ENCODE peak calls at places on chromosome 11, in six cellular contexts. R is HepG2, I is endothelial cell of umbilical vein, Q is NB4, N is GM12878, E is K562. L is an unnamed sample.

GRCh38 chr11:57936050-57936418 is 87.6 kb upstream of the OR9Q1 start:
- DNase-seq in R (peak), I (peak), Q (no peak), N (no peak), E (no peak), L (peak)

GRCh38 chr11:13090228-13090708 is 81.2 kb downstream of the RASSF10 start:
- DNase-seq in R (no peak), I (no peak), Q (peak), N (no peak), E (peak), L (no peak)

GRCh38 chr11:83287631-83288030 is 1.5 kb upstream of the CCDC90B start:
- DNase-seq in R (no peak), I (no peak), Q (no peak), N (no peak), E (no peak), L (no peak)

GRCh38 chr11:60739114-60739513 is 14.6 kb downstream of the MS4A18 start:
- DNase-seq in R (no peak), I (no peak), Q (no peak), N (no peak), E (peak), L (no peak)

GRCh38 chr11:4040461-4040860 is 54.1 kb upstream of the RRM1 start:
- DNase-seq in R (no peak), I (no peak), Q (no peak), N (no peak), E (no peak), L (no peak)

GRCh38 chr11:126484266-126484665 is 128.8 kb downstream of the ST3GAL4 start:
- DNase-seq in R (peak), I (no peak), Q (peak), N (no peak), E (no peak), L (peak)

GRCh38 chr11:120208012-120208441 is 2.8 kb upstream of the OAF start:
- DNase-seq in R (peak), I (peak), Q (peak), N (no peak), E (no peak), L (no peak)

GRCh38 chr11:88799749-88800500 is 265.9 kb downstream of the GRM5 start:
- DNase-seq in R (no peak), I (no peak), Q (no peak), N (no peak), E (no peak), L (no peak)

GRCh38 chr11:27471067-27471587 is 1.5 kb downstream of the LGR4 start:
- DNase-seq in R (peak), I (no peak), Q (peak), N (no peak), E (no peak), L (no peak)

GRCh38 chr11:66546368-66546965 is at the start of gene ACTN3:
- DNase-seq in R (peak), I (no peak), Q (no peak), N (no peak), E (peak), L (no peak)

GRCh38 chr11:124893781-124894401 is 3.8 kb downstream of the ROBO4 start:
- DNase-seq in R (no peak), I (no peak), Q (no peak), N (no peak), E (no peak), L (no peak)

GRCh38 chr11:72451836-72452376 is 17.6 kb upstream of the CLPB start:
- DNase-seq in R (no peak), I (no peak), Q (no peak), N (no peak), E (no peak), L (no peak)

GRCh38 chr11:107043242-107043991 is 25.1 kb upstream of the GUCY1A2 start:
- DNase-seq in R (no peak), I (no peak), Q (peak), N (peak), E (no peak), L (no peak)

GRCh38 chr11:107042748-107043147 is 24.5 kb upstream of the GUCY1A2 start:
- DNase-seq in R (no peak), I (no peak), Q (peak), N (no peak), E (no peak), L (no peak)

GRCh38 chr11:107044503-107044902 is 26.2 kb upstream of the GUCY1A2 start:
- DNase-seq in R (no peak), I (no peak), Q (peak), N (no peak), E (no peak), L (no peak)

GRCh38 chr11:107040447-107041444 is 22.5 kb upstream of the GUCY1A2 start:
- DNase-seq in R (no peak), I (no peak), Q (peak), N (peak), E (no peak), L (no peak)
- TF ChIP-seq MYC in R (no peak), I (no peak), Q (no peak), N (no peak), E (no peak), L (no peak)

GRCh38 chr11:34316347-34317037 is 41.3 kb downstream of the ABTB2 start:
- DNase-seq in R (no peak), I (no peak), Q (peak), N (no peak), E (no peak), L (no peak)
- TF ChIP-seq MYC in R (no peak), I (no peak), Q (no peak), N (no peak), E (no peak), L (no peak)

GRCh38 chr11:7689239-7689638 is 15.9 kb upstream of the CYB5R2 start:
- DNase-seq in R (no peak), I (no peak), Q (no peak), N (no peak), E (no peak), L (no peak)

GRCh38 chr11:7687386-7687785 is 14.1 kb upstream of the CYB5R2 start:
- DNase-seq in R (no peak), I (no peak), Q (no peak), N (no peak), E (no peak), L (no peak)

GRCh38 chr11:7686761-7687160 is 13.5 kb upstream of the CYB5R2 start:
- DNase-seq in R (no peak), I (no peak), Q (no peak), N (no peak), E (no peak), L (no peak)

GRCh38 chr11:7690648-7691047 is 15.6 kb downstream of the OVCH2 start:
- DNase-seq in R (no peak), I (no peak), Q (no peak), N (no peak), E (no peak), L (no peak)

DNA sequence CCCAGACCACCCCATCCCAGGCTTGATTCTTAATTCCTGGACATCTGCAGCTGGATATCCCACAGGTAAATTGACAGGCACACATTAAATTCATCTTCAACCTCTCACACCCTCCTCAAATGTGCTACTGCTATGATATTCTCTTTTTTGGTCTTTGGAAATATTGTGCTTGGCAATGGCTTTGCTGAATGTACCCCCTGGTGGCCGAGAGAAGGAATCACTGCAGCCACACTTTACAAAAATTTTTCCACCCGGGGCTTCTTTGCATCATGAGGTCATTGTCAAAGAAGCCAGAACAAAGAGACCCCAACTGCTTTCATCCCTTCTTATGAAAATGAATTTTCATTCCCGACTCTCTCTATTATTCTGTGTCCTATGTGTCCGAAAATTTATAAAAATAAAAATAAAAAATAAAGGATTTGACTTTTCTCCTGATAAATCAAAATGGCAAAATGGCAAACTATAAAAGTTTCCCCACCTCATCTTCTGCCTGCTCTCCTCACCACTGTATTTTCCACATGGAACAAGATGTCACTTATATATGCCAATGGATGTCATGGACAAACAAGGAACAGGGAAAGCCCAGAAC is 15.0 kb upstream of the CYB5R2 start:
- DNase-seq in R (peak), I (peak), Q (peak), N (no peak), E (peak), L (peak)
- TF ChIP-seq MYC in R (no peak), I (no peak), Q (no peak), N (no peak), E (no peak), L (no peak)

GRCh38 chr11:131671320-131671719 is 300.9 kb downstream of the NTM start:
- DNase-seq in R (no peak), I (no peak), Q (no peak), N (no peak), E (no peak), L (no peak)
- TF ChIP-seq MYC in R (no peak), I (no peak), Q (no peak), N (no peak), E (no peak), L (no peak)